ENCODE peak calls at places on chromosomes 7 and 10, in ten cellular contexts. One of them, this sample, is unnamed. For H3K27me3, the result is how much of the 10 kb centered on the place peaks cover.

GRCh38 chr7:32761451-32762320 is 129.9 kb downstream of the KBTBD2 start:
- DNase-seq in esophagus muscularis mucosa: no peak
- DNase-seq in body of pancreas: no peak
- DNase-seq in uterus: no peak
- DNase-seq in Peyer's patch: no peak
- DNase-seq in psoas muscle: no peak
- DNase-seq in hepatocyte: no peak
- DNase-seq in aorta: no peak
- DNase-seq in esophagus squamous epithelium: no peak
- DNase-seq in pancreas: no peak
- DNase-seq in this sample: peak

GRCh38 chr10:95480102-95480900 is 80.9 kb downstream of the SORBS1 start:
- DNase-seq in hepatocyte: peak
- DNase-seq in uterus: peak
- DNase-seq in pancreas: no peak
- DNase-seq in aorta: no peak
- DNase-seq in esophagus muscularis mucosa: no peak
- DNase-seq in Peyer's patch: no peak
- DNase-seq in body of pancreas: no peak
- DNase-seq in esophagus squamous epithelium: no peak
- DNase-seq in psoas muscle: no peak
- DNase-seq in this sample: no peak

GRCh38 chr10:80599424-80599847 is 61.7 kb downstream of the SH2D4B start:
- DNase-seq in esophagus muscularis mucosa: no peak
- DNase-seq in hepatocyte: peak
- DNase-seq in body of pancreas: no peak
- DNase-seq in Peyer's patch: peak
- DNase-seq in esophagus squamous epithelium: no peak
- DNase-seq in uterus: no peak
- DNase-seq in pancreas: no peak
- DNase-seq in aorta: no peak
- DNase-seq in psoas muscle: no peak
- DNase-seq in this sample: peak

GRCh38 chr10:50536617-50537252 is 87.0 kb downstream of the SGMS1 start:
- DNase-seq in hepatocyte: no peak
- DNase-seq in body of pancreas: no peak
- DNase-seq in Peyer's patch: no peak
- DNase-seq in psoas muscle: no peak
- DNase-seq in esophagus muscularis mucosa: peak
- DNase-seq in esophagus squamous epithelium: no peak
- DNase-seq in pancreas: no peak
- DNase-seq in uterus: no peak
- DNase-seq in aorta: no peak
- DNase-seq in this sample: no peak

GRCh38 chr10:35388682-35389081 is 52.4 kb downstream of the CCNY start:
- DNase-seq in aorta: no peak
- DNase-seq in pancreas: no peak
- DNase-seq in Peyer's patch: no peak
- DNase-seq in esophagus muscularis mucosa: no peak
- DNase-seq in esophagus squamous epithelium: no peak
- DNase-seq in body of pancreas: no peak
- DNase-seq in uterus: no peak
- DNase-seq in hepatocyte: no peak
- DNase-seq in psoas muscle: no peak
- DNase-seq in this sample: no peak

GRCh38 chr7:35729061-35729783 is 34.3 kb upstream of the HERPUD2 start:
- DNase-seq in pancreas: no peak
- DNase-seq in aorta: no peak
- DNase-seq in Peyer's patch: peak
- DNase-seq in esophagus squamous epithelium: no peak
- DNase-seq in body of pancreas: no peak
- DNase-seq in uterus: no peak
- DNase-seq in esophagus muscularis mucosa: no peak
- DNase-seq in hepatocyte: no peak
- DNase-seq in psoas muscle: no peak
- DNase-seq in this sample: no peak

GRCh38 chr7:98249106-98249505 is 2.9 kb downstream of the TECPR1 start:
- DNase-seq in esophagus squamous epithelium: no peak
- DNase-seq in body of pancreas: no peak
- DNase-seq in Peyer's patch: no peak
- DNase-seq in psoas muscle: no peak
- DNase-seq in hepatocyte: no peak
- DNase-seq in aorta: no peak
- DNase-seq in pancreas: no peak
- DNase-seq in esophagus muscularis mucosa: no peak
- DNase-seq in uterus: no peak
- DNase-seq in this sample: peak

GRCh38 chr7:91051966-91052365 is 212.3 kb upstream of the FZD1 start:
- DNase-seq in body of pancreas: no peak
- DNase-seq in esophagus muscularis mucosa: no peak
- DNase-seq in aorta: no peak
- DNase-seq in pancreas: no peak
- DNase-seq in esophagus squamous epithelium: no peak
- DNase-seq in Peyer's patch: no peak
- DNase-seq in psoas muscle: no peak
- DNase-seq in uterus: no peak
- DNase-seq in hepatocyte: no peak
- DNase-seq in this sample: no peak

GRCh38 chr10:2982146-2982545 is 85.2 kb upstream of the PFKP start:
- DNase-seq in esophagus squamous epithelium: no peak
- DNase-seq in hepatocyte: no peak
- DNase-seq in aorta: no peak
- DNase-seq in uterus: no peak
- DNase-seq in Peyer's patch: no peak
- DNase-seq in esophagus muscularis mucosa: no peak
- DNase-seq in body of pancreas: no peak
- DNase-seq in pancreas: no peak
- DNase-seq in psoas muscle: no peak
- DNase-seq in this sample: no peak

GRCh38 chr10:2985729-2986232 is 81.6 kb upstream of the PFKP start:
- DNase-seq in aorta: no peak
- DNase-seq in esophagus squamous epithelium: no peak
- DNase-seq in hepatocyte: peak
- DNase-seq in body of pancreas: peak
- DNase-seq in psoas muscle: no peak
- DNase-seq in pancreas: peak
- DNase-seq in esophagus muscularis mucosa: no peak
- DNase-seq in uterus: no peak
- DNase-seq in Peyer's patch: peak
- DNase-seq in this sample: no peak

GRCh38 chr10:2986341-2986933 is 80.9 kb upstream of the PFKP start:
- DNase-seq in aorta: no peak
- DNase-seq in esophagus squamous epithelium: no peak
- DNase-seq in uterus: no peak
- DNase-seq in Peyer's patch: no peak
- DNase-seq in body of pancreas: no peak
- DNase-seq in hepatocyte: no peak
- DNase-seq in esophagus muscularis mucosa: no peak
- DNase-seq in pancreas: peak
- DNase-seq in psoas muscle: no peak
- DNase-seq in this sample: no peak

GRCh38 chr10:2987185-2987768 is 80.1 kb upstream of the PFKP start:
- DNase-seq in pancreas: no peak
- DNase-seq in esophagus squamous epithelium: no peak
- DNase-seq in uterus: no peak
- DNase-seq in aorta: no peak
- DNase-seq in psoas muscle: no peak
- DNase-seq in Peyer's patch: no peak
- DNase-seq in body of pancreas: no peak
- DNase-seq in hepatocyte: no peak
- DNase-seq in esophagus muscularis mucosa: no peak
- DNase-seq in this sample: no peak

DNA sequence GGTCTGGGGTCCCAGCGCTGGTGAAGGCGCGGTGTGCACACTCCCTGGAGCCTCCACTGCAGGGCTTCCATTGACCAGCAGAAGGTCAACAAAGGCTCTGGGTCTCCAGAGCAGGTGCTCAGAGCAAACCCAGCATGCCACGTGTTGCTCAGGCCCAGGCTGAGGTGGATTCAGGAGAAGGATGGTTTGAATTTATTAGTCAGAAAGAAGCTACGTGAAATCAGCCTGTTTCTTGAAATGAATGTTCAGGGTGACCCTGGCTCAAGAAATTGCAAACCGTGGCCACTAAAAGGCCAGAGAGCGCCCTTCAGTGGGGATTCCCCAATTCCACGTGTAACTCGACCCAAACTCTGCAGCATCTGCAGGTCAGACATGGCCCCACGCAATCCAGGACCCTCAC is 82.7 kb upstream of the PFKP start:
- DNase-seq in pancreas: no peak
- DNase-seq in psoas muscle: no peak
- DNase-seq in hepatocyte: no peak
- DNase-seq in body of pancreas: no peak
- DNase-seq in esophagus squamous epithelium: no peak
- DNase-seq in Peyer's patch: no peak
- DNase-seq in uterus: no peak
- DNase-seq in esophagus muscularis mucosa: no peak
- DNase-seq in aorta: no peak
- DNase-seq in this sample: no peak
- H3K27me3 ChIP-seq in pancreas: under half
- H3K27me3 ChIP-seq in psoas muscle: under half
- H3K27me3 ChIP-seq in hepatocyte: under half
- H3K27me3 ChIP-seq in body of pancreas: under half
- H3K27me3 ChIP-seq in esophagus squamous epithelium: under half
- H3K27me3 ChIP-seq in Peyer's patch: under half
- H3K27me3 ChIP-seq in uterus: under half
- H3K27me3 ChIP-seq in esophagus muscularis mucosa: under half
- H3K27me3 ChIP-seq in aorta: under half
- H3K27me3 ChIP-seq in this sample: under half

GRCh38 chr10:1195828-1196227 is 139.6 kb downstream of the WDR37 start:
- DNase-seq in esophagus squamous epithelium: no peak
- DNase-seq in body of pancreas: no peak
- DNase-seq in uterus: no peak
- DNase-seq in aorta: no peak
- DNase-seq in hepatocyte: no peak
- DNase-seq in pancreas: no peak
- DNase-seq in Peyer's patch: peak
- DNase-seq in psoas muscle: no peak
- DNase-seq in esophagus muscularis mucosa: no peak
- DNase-seq in this sample: no peak

GRCh38 chr10:1193561-1193960 is 137.4 kb downstream of the WDR37 start:
- DNase-seq in pancreas: no peak
- DNase-seq in esophagus squamous epithelium: no peak
- DNase-seq in esophagus muscularis mucosa: no peak
- DNase-seq in uterus: no peak
- DNase-seq in Peyer's patch: no peak
- DNase-seq in aorta: no peak
- DNase-seq in body of pancreas: no peak
- DNase-seq in hepatocyte: no peak
- DNase-seq in psoas muscle: no peak
- DNase-seq in this sample: no peak

GRCh38 chr10:1196656-1197055 is 140.5 kb downstream of the WDR37 start:
- DNase-seq in psoas muscle: no peak
- DNase-seq in hepatocyte: no peak
- DNase-seq in aorta: no peak
- DNase-seq in body of pancreas: no peak
- DNase-seq in pancreas: no peak
- DNase-seq in Peyer's patch: peak
- DNase-seq in esophagus squamous epithelium: no peak
- DNase-seq in esophagus muscularis mucosa: no peak
- DNase-seq in uterus: no peak
- DNase-seq in this sample: no peak

GRCh38 chr10:1190791-1191490 is 134.8 kb downstream of the WDR37 start:
- DNase-seq in psoas muscle: no peak
- DNase-seq in uterus: no peak
- DNase-seq in hepatocyte: no peak
- DNase-seq in Peyer's patch: no peak
- DNase-seq in pancreas: no peak
- DNase-seq in body of pancreas: no peak
- DNase-seq in esophagus squamous epithelium: no peak
- DNase-seq in aorta: peak
- DNase-seq in esophagus muscularis mucosa: no peak
- DNase-seq in this sample: no peak

GRCh38 chr10:1194161-1194560 is 138.0 kb downstream of the WDR37 start:
- DNase-seq in uterus: no peak
- DNase-seq in body of pancreas: no peak
- DNase-seq in hepatocyte: no peak
- DNase-seq in aorta: no peak
- DNase-seq in esophagus muscularis mucosa: no peak
- DNase-seq in esophagus squamous epithelium: no peak
- DNase-seq in Peyer's patch: no peak
- DNase-seq in pancreas: no peak
- DNase-seq in psoas muscle: no peak
- DNase-seq in this sample: no peak
- H3K27me3 ChIP-seq in uterus: under half
- H3K27me3 ChIP-seq in body of pancreas: under half
- H3K27me3 ChIP-seq in hepatocyte: under half
- H3K27me3 ChIP-seq in aorta: under half
- H3K27me3 ChIP-seq in esophagus muscularis mucosa: under half
- H3K27me3 ChIP-seq in esophagus squamous epithelium: under half
- H3K27me3 ChIP-seq in Peyer's patch: under half
- H3K27me3 ChIP-seq in pancreas: under half
- H3K27me3 ChIP-seq in psoas muscle: under half
- H3K27me3 ChIP-seq in this sample: under half

GRCh38 chr7:1592299-1592842 is 22.5 kb upstream of the PSMG3 start:
- DNase-seq in Peyer's patch: no peak
- DNase-seq in uterus: no peak
- DNase-seq in pancreas: no peak
- DNase-seq in hepatocyte: no peak
- DNase-seq in esophagus squamous epithelium: no peak
- DNase-seq in esophagus muscularis mucosa: no peak
- DNase-seq in aorta: no peak
- DNase-seq in psoas muscle: no peak
- DNase-seq in body of pancreas: no peak
- DNase-seq in this sample: no peak

GRCh38 chr7:1591876-1592275 is 22.0 kb upstream of the PSMG3 start:
- DNase-seq in aorta: no peak
- DNase-seq in uterus: no peak
- DNase-seq in pancreas: no peak
- DNase-seq in body of pancreas: no peak
- DNase-seq in Peyer's patch: no peak
- DNase-seq in psoas muscle: no peak
- DNase-seq in hepatocyte: no peak
- DNase-seq in esophagus squamous epithelium: no peak
- DNase-seq in esophagus muscularis mucosa: no peak
- DNase-seq in this sample: no peak

GRCh38 chr7:1590476-1590875 is 20.6 kb upstream of the PSMG3 start:
- DNase-seq in uterus: no peak
- DNase-seq in esophagus squamous epithelium: no peak
- DNase-seq in psoas muscle: no peak
- DNase-seq in body of pancreas: no peak
- DNase-seq in hepatocyte: no peak
- DNase-seq in aorta: no peak
- DNase-seq in Peyer's patch: no peak
- DNase-seq in pancreas: no peak
- DNase-seq in esophagus muscularis mucosa: no peak
- DNase-seq in this sample: no peak

GRCh38 chr7:1591396-1591795 is 21.6 kb upstream of the PSMG3 start:
- DNase-seq in esophagus squamous epithelium: no peak
- DNase-seq in uterus: no peak
- DNase-seq in hepatocyte: no peak
- DNase-seq in pancreas: no peak
- DNase-seq in esophagus muscularis mucosa: no peak
- DNase-seq in aorta: no peak
- DNase-seq in Peyer's patch: no peak
- DNase-seq in psoas muscle: no peak
- DNase-seq in body of pancreas: no peak
- DNase-seq in this sample: no peak

DNA sequence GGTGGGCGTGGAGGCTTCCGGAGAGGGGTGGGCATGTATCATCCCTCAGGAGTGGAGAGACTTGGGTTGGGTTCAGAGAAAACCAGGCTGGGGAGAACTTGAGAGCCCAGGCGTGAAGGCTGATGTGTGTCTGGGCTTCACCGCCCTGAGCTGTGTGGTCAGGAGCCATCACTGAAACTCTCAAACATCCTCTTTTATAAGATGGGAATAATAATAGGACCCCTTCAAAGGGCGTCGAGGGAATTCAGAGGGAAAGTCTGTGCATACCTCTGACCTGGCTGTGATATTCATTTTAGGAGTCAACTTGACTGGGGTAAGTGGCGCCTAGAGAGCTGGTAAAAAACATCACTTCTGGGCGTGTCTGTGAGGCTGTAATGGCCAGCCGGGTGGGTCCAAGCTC is 21.1 kb upstream of the PSMG3 start:
- DNase-seq in hepatocyte: no peak
- DNase-seq in body of pancreas: no peak
- DNase-seq in aorta: no peak
- DNase-seq in Peyer's patch: no peak
- DNase-seq in psoas muscle: no peak
- DNase-seq in uterus: no peak
- DNase-seq in esophagus muscularis mucosa: no peak
- DNase-seq in pancreas: no peak
- DNase-seq in esophagus squamous epithelium: no peak
- DNase-seq in this sample: no peak
- H3K27me3 ChIP-seq in hepatocyte: under half
- H3K27me3 ChIP-seq in body of pancreas: under half
- H3K27me3 ChIP-seq in aorta: under half
- H3K27me3 ChIP-seq in Peyer's patch: under half
- H3K27me3 ChIP-seq in psoas muscle: under half
- H3K27me3 ChIP-seq in uterus: under half
- H3K27me3 ChIP-seq in esophagus muscularis mucosa: under half
- H3K27me3 ChIP-seq in pancreas: under half
- H3K27me3 ChIP-seq in esophagus squamous epithelium: under half
- H3K27me3 ChIP-seq in this sample: half or more

GRCh38 chr10:122490786-122491680 is 29.7 kb downstream of the HTRA1 start:
- DNase-seq in body of pancreas: no peak
- DNase-seq in esophagus squamous epithelium: no peak
- DNase-seq in pancreas: no peak
- DNase-seq in hepatocyte: no peak
- DNase-seq in aorta: peak
- DNase-seq in esophagus muscularis mucosa: no peak
- DNase-seq in uterus: peak
- DNase-seq in psoas muscle: peak
- DNase-seq in Peyer's patch: peak
- DNase-seq in this sample: no peak

GRCh38 chr10:122493761-122494160 is 32.4 kb downstream of the HTRA1 start:
- DNase-seq in esophagus squamous epithelium: no peak
- DNase-seq in body of pancreas: no peak
- DNase-seq in hepatocyte: no peak
- DNase-seq in uterus: no peak
- DNase-seq in Peyer's patch: no peak
- DNase-seq in psoas muscle: no peak
- DNase-seq in esophagus muscularis mucosa: no peak
- DNase-seq in pancreas: no peak
- DNase-seq in aorta: no peak
- DNase-seq in this sample: no peak

GRCh38 chr10:122492955-122493597 is 31.7 kb downstream of the HTRA1 start:
- DNase-seq in body of pancreas: no peak
- DNase-seq in aorta: no peak
- DNase-seq in esophagus muscularis mucosa: no peak
- DNase-seq in Peyer's patch: no peak
- DNase-seq in esophagus squamous epithelium: no peak
- DNase-seq in uterus: peak
- DNase-seq in pancreas: no peak
- DNase-seq in psoas muscle: no peak
- DNase-seq in hepatocyte: peak
- DNase-seq in this sample: no peak

GRCh38 chr10:122490268-122490667 is 28.9 kb downstream of the HTRA1 start:
- DNase-seq in psoas muscle: no peak
- DNase-seq in uterus: no peak
- DNase-seq in pancreas: no peak
- DNase-seq in esophagus squamous epithelium: no peak
- DNase-seq in Peyer's patch: no peak
- DNase-seq in body of pancreas: no peak
- DNase-seq in hepatocyte: no peak
- DNase-seq in aorta: no peak
- DNase-seq in esophagus muscularis mucosa: no peak
- DNase-seq in this sample: no peak

GRCh38 chr10:122492006-122492405 is 30.7 kb downstream of the HTRA1 start:
- DNase-seq in hepatocyte: no peak
- DNase-seq in Peyer's patch: no peak
- DNase-seq in aorta: no peak
- DNase-seq in uterus: no peak
- DNase-seq in psoas muscle: no peak
- DNase-seq in esophagus muscularis mucosa: no peak
- DNase-seq in pancreas: no peak
- DNase-seq in esophagus squamous epithelium: no peak
- DNase-seq in body of pancreas: no peak
- DNase-seq in this sample: no peak
- H3K27me3 ChIP-seq in hepatocyte: under half
- H3K27me3 ChIP-seq in Peyer's patch: under half
- H3K27me3 ChIP-seq in aorta: under half
- H3K27me3 ChIP-seq in uterus: under half
- H3K27me3 ChIP-seq in psoas muscle: under half
- H3K27me3 ChIP-seq in esophagus muscularis mucosa: under half
- H3K27me3 ChIP-seq in pancreas: under half
- H3K27me3 ChIP-seq in esophagus squamous epithelium: under half
- H3K27me3 ChIP-seq in body of pancreas: under half
- H3K27me3 ChIP-seq in this sample: under half

This sample was measured in heart right ventricle.